ENCODE peak calls at places on chromosome 12, in six cellular contexts. E is H9, K is H1, U is neuronal stem cell, G is mesendoderm, H is mesenchymal stem cell. W is an unnamed sample.
A peak's percentile ranks its signal among the peaks of the same experiment; 100 is the strongest.

GRCh38 chr12:11798856-11799530 is 149.5 kb downstream of the ETV6 start:
- DNase-seq in E (no peak), K (no peak), U (no peak), G (peak; percentile 37), H (peak; percentile 82), W (peak; percentile 88)

GRCh38 chr12:18580286-18580685 is 157.5 kb downstream of the PLCZ1 start:
- DNase-seq in E (no peak), K (no peak), U (no peak), G (no peak), H (no peak), W (peak; percentile 38)

GRCh38 chr12:93776581-93777018 is 99.4 kb downstream of the CRADD start:
- DNase-seq in E (no peak), K (no peak), U (no peak), G (no peak), H (peak; percentile 83), W (peak; percentile 93)

GRCh38 chr12:87812030-87812429 is 217.2 kb downstream of the C12orf50 start:
- DNase-seq in E (no peak), K (no peak), U (no peak), G (no peak), H (no peak), W (peak; percentile 54)

GRCh38 chr12:114658002-114658441 is 26.0 kb downstream of the TBX3 start:
- DNase-seq in E (no peak), K (no peak), U (no peak), G (no peak), H (peak; percentile 20), W (peak; percentile 13)

GRCh38 chr12:128606970-128607369 is 216.8 kb downstream of the SLC15A4 start:
- DNase-seq in E (no peak), K (no peak), U (no peak), G (no peak), H (no peak), W (no peak)

GRCh38 chr12:42763682-42764081 is 174.1 kb upstream of the PRICKLE1 start:
- DNase-seq in E (no peak), K (no peak), U (no peak), G (no peak), H (no peak), W (no peak)

GRCh38 chr12:49553512-49554088 is 14.3 kb downstream of the MCRS1 start:
- DNase-seq in E (no peak), K (no peak), U (no peak), G (peak; percentile 81), H (peak; percentile 17), W (no peak)

GRCh38 chr12:100936661-100937060 is 142.1 kb downstream of the ANO4 start:
- DNase-seq in E (no peak), K (no peak), U (no peak), G (no peak), H (no peak), W (no peak)

GRCh38 chr12:104121001-104121400 is 17.0 kb downstream of the NFYB start:
- DNase-seq in E (no peak), K (no peak), U (no peak), G (peak; percentile 47), H (peak; percentile 25), W (peak; percentile 78)

GRCh38 chr12:15698377-15698867 is 90.8 kb downstream of the EPS8 start:
- DNase-seq in E (no peak), K (no peak), U (no peak), G (no peak), H (peak; percentile 72), W (no peak)

GRCh38 chr12:15700595-15700994 is 88.6 kb downstream of the EPS8 start:
- DNase-seq in E (no peak), K (no peak), U (no peak), G (no peak), H (peak; percentile 93), W (peak; percentile 95)

GRCh38 chr12:15701721-15702156 is 87.4 kb downstream of the EPS8 start:
- DNase-seq in E (no peak), K (no peak), U (no peak), G (no peak), H (peak; percentile 77), W (peak; percentile 68)

GRCh38 chr12:15701212-15701611 is 88.0 kb downstream of the EPS8 start:
- DNase-seq in E (no peak), K (no peak), U (no peak), G (no peak), H (peak; percentile 87), W (peak; percentile 70)

GRCh38 chr12:15699886-15700285 is 89.3 kb downstream of the EPS8 start:
- DNase-seq in E (no peak), K (no peak), U (no peak), G (no peak), H (no peak), W (no peak)
- H3K27ac ChIP-seq in E (no peak overlapping the region), K (no peak overlapping the region), U (no peak overlapping the region), G (no peak overlapping the region), H (peak overlapping the region; percentile 77), W (peak overlapping the region; percentile 77)

DNA sequence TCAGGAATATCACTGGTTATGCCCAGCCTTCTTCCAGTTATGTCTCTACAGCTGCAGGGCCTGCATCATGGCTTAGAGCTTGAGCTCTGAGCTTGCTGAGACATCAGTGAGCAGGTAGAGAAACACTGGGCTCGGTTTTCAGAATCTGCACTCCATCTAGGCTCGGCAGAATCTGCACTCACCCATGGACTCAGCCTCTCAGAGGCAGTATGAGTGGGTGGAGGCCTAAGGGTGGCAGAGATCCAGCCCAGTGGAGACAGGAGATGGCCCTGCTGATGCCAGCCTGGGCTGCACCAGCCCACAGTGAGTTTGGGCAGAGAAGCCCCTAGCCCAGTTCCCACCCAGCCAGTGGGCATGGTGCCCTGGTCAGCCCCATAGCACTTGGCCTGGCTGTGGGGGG is 12.8 kb downstream of the KRT80 start:
- DNase-seq in E (no peak), K (no peak), U (no peak), G (no peak), H (no peak), W (no peak)
- H3K79me1 ChIP-seq in E (no peaks in the 10 kb centered on the region), K (no peaks in the 10 kb centered on the region), U (no peaks in the 10 kb centered on the region), G (no peaks in the 10 kb centered on the region), H (no peaks in the 10 kb centered on the region), W (peaks cover 27% of the 10 kb centered on the region)

GRCh38 chr12:70094467-70094866 is 148.8 kb upstream of the CNOT2 start:
- DNase-seq in E (no peak), K (no peak), U (no peak), G (no peak), H (no peak), W (no peak)
- H3K27ac ChIP-seq in E (no peak overlapping the region), K (no peak overlapping the region), U (no peak overlapping the region), G (no peak overlapping the region), H (no peak overlapping the region), W (no peak overlapping the region)

GRCh38 chr12:108620236-108620879 is 13.3 kb downstream of the SELPLG start:
- DNase-seq in E (no peak), K (no peak), U (no peak), G (no peak), H (peak; percentile 86), W (peak; percentile 63)
- H3K79me1 ChIP-seq in E (no peaks in the 10 kb centered on the region), K (no peaks in the 10 kb centered on the region), U (no peaks in the 10 kb centered on the region), G (no peaks in the 10 kb centered on the region), H (no peaks in the 10 kb centered on the region), W (no peaks in the 10 kb centered on the region)

GRCh38 chr12:65535951-65536350 is 257.5 kb downstream of the MSRB3 start:
- DNase-seq in E (no peak), K (no peak), U (no peak), G (no peak), H (peak; percentile 44), W (peak; percentile 42)

GRCh38 chr12:65532162-65532561 is 253.7 kb downstream of the MSRB3 start:
- DNase-seq in E (no peak), K (no peak), U (no peak), G (no peak), H (peak; percentile 83), W (peak; percentile 83)

GRCh38 chr12:65533177-65533883 is 254.8 kb downstream of the MSRB3 start:
- DNase-seq in E (no peak), K (no peak), U (no peak), G (no peak), H (peak; percentile 83), W (peak; percentile 52)

GRCh38 chr12:65532744-65533143 is 254.3 kb downstream of the MSRB3 start:
- DNase-seq in E (no peak), K (no peak), U (no peak), G (peak; percentile 29), H (peak; percentile 91), W (peak; percentile 85)

GRCh38 chr12:65534105-65534841 is 255.8 kb downstream of the MSRB3 start:
- DNase-seq in E (no peak), K (no peak), U (no peak), G (no peak), H (peak; percentile 63), W (no peak)
- H3K27ac ChIP-seq in E (no peak overlapping the region), K (no peak overlapping the region), U (no peak overlapping the region), G (no peak overlapping the region), H (peak overlapping the region; percentile 97), W (peak overlapping the region; percentile 83)

GRCh38 chr12:113002676-113003075 is 24.4 kb downstream of the OAS2 start:
- DNase-seq in E (peak; percentile 5), K (no peak), U (no peak), G (no peak), H (no peak), W (no peak)
- H3K79me1 ChIP-seq in E (no peaks in the 10 kb centered on the region), K (no peaks in the 10 kb centered on the region), U (peaks cover under 1% of the 10 kb centered on the region), G (no peaks in the 10 kb centered on the region), H (no peaks in the 10 kb centered on the region), W (no peaks in the 10 kb centered on the region)

DNA sequence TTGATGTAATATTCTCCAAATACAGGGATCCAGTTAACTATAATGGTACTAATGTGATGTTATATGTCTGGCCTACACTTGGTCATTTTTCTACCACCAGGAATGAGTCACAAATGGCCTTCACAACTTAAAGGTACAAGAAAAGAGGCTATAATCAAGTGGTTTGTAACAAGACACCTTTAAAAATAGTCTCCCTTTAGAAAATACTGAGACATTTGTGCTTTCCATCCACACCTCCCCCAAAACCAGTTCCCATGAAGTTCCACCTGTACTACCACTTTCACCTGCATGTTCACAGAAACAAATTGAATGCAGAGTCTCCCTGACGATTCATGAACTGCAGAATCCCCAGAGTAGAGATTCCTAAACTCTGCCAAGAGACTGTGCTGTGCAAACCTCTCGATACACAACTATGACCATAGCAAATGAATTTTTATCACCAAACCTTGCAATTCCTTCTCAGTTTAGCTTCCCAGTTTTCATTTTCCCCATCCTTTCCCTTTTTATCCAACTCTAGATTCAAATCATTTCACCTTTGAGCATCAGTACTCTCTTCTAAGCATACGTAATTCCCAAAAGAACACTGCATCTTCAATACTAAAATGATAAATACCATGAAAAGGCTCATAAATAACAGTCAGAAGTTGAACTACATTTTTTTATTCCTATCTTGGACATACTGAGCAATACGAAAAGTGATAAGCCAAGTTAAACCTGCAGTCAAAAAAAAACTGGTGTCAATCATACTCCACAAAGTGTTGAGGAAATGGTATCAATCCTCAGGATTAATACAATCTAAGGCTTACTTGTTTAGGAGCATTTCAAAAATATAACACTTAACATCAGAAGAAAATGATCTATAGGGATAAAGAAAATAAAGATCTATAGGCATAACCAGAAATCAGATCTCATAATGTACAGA is 5.8 kb downstream of the BTG1 start:
- DNase-seq in E (no peak), K (no peak), U (no peak), G (no peak), H (no peak), W (peak; percentile 59)
- H3K27ac ChIP-seq in E (no peak overlapping the region), K (no peak overlapping the region), U (no peak overlapping the region), G (no peak overlapping the region), H (no peak overlapping the region), W (peak overlapping the region; percentile 68)